ENCODE peak calls at places on chromosomes 2 and 18, in four cellular contexts. C is frontal cortex; F is cardiac muscle cell; Q is CD8-positive, alpha-beta memory T cell. M is an unnamed sample.

GRCh38 chr2:239548491-239548890 is 147.7 kb upstream of the HDAC4 start:
- DNase-seq in Q (peak), C (no peak), F (no peak), M (no peak)

GRCh38 chr2:215967590-215968373 is 45.6 kb downstream of the MREG start:
- DNase-seq in F (no peak), C (no peak), Q (no peak), M (no peak)

GRCh38 chr18:80154293-80154692 is 45.2 kb downstream of the ADNP2 start:
- DNase-seq in F (no peak), Q (no peak), C (no peak), M (no peak)

GRCh38 chr2:204691911-204692510 is 146.7 kb downstream of the PARD3B start:
- DNase-seq in Q (no peak), F (peak), C (peak), M (peak)

GRCh38 chr2:237639441-237640220 is 12.2 kb downstream of the LRRFIP1 start:
- DNase-seq in C (no peak), F (no peak), Q (no peak), M (no peak)

GRCh38 chr2:107108556-107108955 is 222.6 kb upstream of the ST6GAL2 start:
- DNase-seq in F (no peak), C (no peak), Q (no peak), M (no peak)

GRCh38 chr2:36658277-36658748 is 38.2 kb upstream of the VIT start:
- DNase-seq in Q (no peak), C (no peak), F (no peak), M (no peak)

GRCh38 chr2:237743561-237744269 is 54.9 kb upstream of the RBM44 start:
- DNase-seq in Q (no peak), F (no peak), C (no peak), M (peak)

GRCh38 chr2:7857904-7858303 is 824.0 kb upstream of the ID2 start:
- DNase-seq in Q (no peak), F (no peak), C (no peak), M (no peak)

GRCh38 chr2:140654565-140654964 is 1476.3 kb downstream of the LRP1B start:
- DNase-seq in C (no peak), F (no peak), Q (no peak), M (no peak)

GRCh38 chr2:99389371-99389770 is 52.2 kb downstream of the EIF5B start:
- DNase-seq in C (no peak), Q (no peak), F (peak), M (no peak)

GRCh38 chr2:44715671-44716077 is 225.8 kb upstream of the SIX3 start:
- DNase-seq in Q (no peak), C (no peak), F (peak), M (no peak)

GRCh38 chr2:155546715-155547555 is 785.6 kb downstream of the NR4A2 start:
- DNase-seq in F (no peak), Q (no peak), C (no peak), M (no peak)

GRCh38 chr2:239167766-239168444 is 232.9 kb downstream of the HDAC4 start:
- DNase-seq in C (no peak), F (no peak), Q (peak), M (no peak)

GRCh38 chr2:120597595-120598193 is 138.0 kb upstream of the GLI2 start:
- DNase-seq in C (no peak), F (no peak), Q (no peak), M (no peak)

M was measured in HuH-7.5.